ENCODE peak calls at places on chromosomes 13 and 19, in four cellular contexts. R, L, T and B are unnamed samples.

GRCh38 chr19:33293255-33294057 is 8.9 kb downstream of the CEBPA start:
- DNase-seq in R (no peak), L (no peak), T (no peak), B (peak)

GRCh38 chr19:7894612-7895309 is 6.5 kb downstream of the LRRC8E start:
- DNase-seq in R (no peak), L (no peak), T (no peak), B (peak)

GRCh38 chr13:105603283-105603682 is 932.2 kb downstream of the EFNB2 start:
- DNase-seq in R (no peak), L (no peak), T (no peak), B (peak)

GRCh38 chr13:44317752-44318550 is 55.7 kb upstream of the SERP2 start:
- DNase-seq in R (no peak), L (no peak), T (no peak), B (no peak)

GRCh38 chr19:28633223-28634030 is 579.5 kb downstream of the UQCRFS1 start:
- DNase-seq in R (peak), L (peak), T (peak), B (peak)

GRCh38 chr19:37718357-37718756 is 1.2 kb downstream of the ZNF607 start:
- DNase-seq in R (no peak), L (peak), T (no peak), B (no peak)

GRCh38 chr13:28659611-28659970 is 661 bp downstream of the POMP start:
- DNase-seq in R (no peak), L (no peak), T (peak), B (no peak)

GRCh38 chr13:91710733-91711132 is 312.3 kb downstream of the GPC5 start:
- DNase-seq in R (no peak), L (no peak), T (no peak), B (no peak)

GRCh38 chr13:85985791-85986190 is 186.6 kb upstream of the SLITRK6 start:
- DNase-seq in R (no peak), L (no peak), T (no peak), B (no peak)

GRCh38 chr13:71587778-71588177 is 279.2 kb downstream of the DACH1 start:
- DNase-seq in R (no peak), L (no peak), T (no peak), B (no peak)

GRCh38 chr13:51599444-51600176 is 15.3 kb downstream of the WDFY2 start:
- DNase-seq in R (no peak), L (no peak), T (no peak), B (no peak)